ENCODE peak calls at places on chromosomes 6 and 20, in eight cellular contexts. I is HCT116, D is thyroid gland, N is ovary, A is transverse colon, T is H1, X is A549, K is IMR-90. V is an unnamed sample.

GRCh38 chr6:127900935-127901334 is at the start of gene THEMIS:
- DNase-seq in X (no peak), N (no peak), I (no peak), D (no peak), A (peak), K (no peak), T (no peak), V (no peak)

GRCh38 chr6:149235130-149235561 is 82.4 kb upstream of the TAB2 start:
- DNase-seq in D (no peak), X (peak), T (no peak), I (peak), A (peak), N (peak), K (peak), V (no peak)

GRCh38 chr20:18739785-18740184 is 73.8 kb upstream of the SCP2D1 start:
- DNase-seq in T (no peak), I (no peak), K (peak), D (no peak), A (peak), N (peak), X (no peak), V (no peak)

GRCh38 chr6:170265655-170266054 is 25.2 kb downstream of the DLL1 start:
- DNase-seq in D (no peak), I (peak), A (peak), X (no peak), N (no peak), K (no peak), T (no peak), V (no peak)

GRCh38 chr6:138527376-138528092 is 28.2 kb upstream of the NHSL1 start:
- DNase-seq in K (no peak), T (no peak), D (no peak), N (no peak), I (no peak), X (no peak), A (no peak), V (no peak)

GRCh38 chr6:45647341-45648138 is 269.8 kb upstream of the SUPT3H start:
- DNase-seq in T (no peak), D (no peak), N (no peak), A (no peak), K (peak), X (no peak), I (no peak), V (no peak)

GRCh38 chr20:7285918-7286556 is 518.6 kb downstream of the BMP2 start:
- DNase-seq in T (peak), N (peak), D (peak), I (peak), K (peak), A (peak), X (peak), V (peak)

GRCh38 chr20:4234128-4234527 is 218.8 kb upstream of the RNF24 start:
- DNase-seq in I (no peak), D (no peak), A (no peak), X (no peak), K (peak), T (no peak), N (no peak), V (no peak)

GRCh38 chr6:108260126-108260808 is 573 bp downstream of the SNX3 start:
- DNase-seq in D (peak), A (peak), T (peak), X (peak), N (no peak), K (peak), I (peak), V (peak)

GRCh38 chr6:39178235-39178634 is 51.0 kb downstream of the KCNK5 start:
- DNase-seq in X (no peak), K (no peak), I (no peak), N (no peak), A (no peak), T (no peak), D (no peak), V (no peak)

GRCh38 chr20:728022-728944 is 40.0 kb downstream of the SLC52A3 start:
- DNase-seq in N (no peak), X (peak), I (no peak), K (peak), A (peak), T (peak), D (peak), V (peak)

GRCh38 chr6:148528292-148528691 is 185.7 kb downstream of the SASH1 start:
- DNase-seq in X (no peak), I (no peak), T (no peak), N (no peak), D (no peak), A (no peak), K (peak), V (no peak)

GRCh38 chr6:6790891-6791290 is 202.4 kb downstream of the LY86 start:
- DNase-seq in A (peak), T (no peak), X (no peak), N (no peak), I (peak), K (peak), D (no peak), V (no peak)

GRCh38 chr20:64155258-64156135 is 8.8 kb upstream of the MYT1 start:
- DNase-seq in T (no peak), N (no peak), K (no peak), I (no peak), D (no peak), A (no peak), X (no peak), V (no peak)

GRCh38 chr20:4014031-4014474 is 1.3 kb downstream of the RNF24 start:
- DNase-seq in X (peak), T (no peak), K (peak), N (no peak), I (peak), D (peak), A (peak), V (no peak)

GRCh38 chr6:105087571-105088211 is 92.1 kb downstream of the POPDC3 start:
- DNase-seq in I (peak), K (peak), N (no peak), D (peak), T (no peak), A (peak), X (peak), V (no peak)

GRCh38 chr6:32472781-32473377 is 33.2 kb downstream of the HLA-DRA start:
- DNase-seq in T (no peak), N (no peak), X (no peak), I (no peak), K (no peak), D (no peak), A (no peak), V (no peak)

GRCh38 chr6:156283091-156283490 is 494.1 kb upstream of the ARID1B start:
- DNase-seq in D (no peak), A (no peak), N (no peak), X (no peak), T (no peak), I (no peak), K (no peak), V (no peak)

GRCh38 chr6:125954735-125955410 is 1.7 kb upstream of the HINT3 start:
- DNase-seq in A (no peak), X (no peak), K (no peak), D (no peak), N (no peak), I (no peak), T (no peak), V (no peak)

GRCh38 chr6:43676962-43677606 is 10.5 kb downstream of the MRPS18A start:
- DNase-seq in X (no peak), I (no peak), N (no peak), T (no peak), K (no peak), A (no peak), D (no peak), V (no peak)

GRCh38 chr6:63997217-63997616 is 361.6 kb downstream of the PHF3 start:
- DNase-seq in N (no peak), A (no peak), K (no peak), I (no peak), D (no peak), X (no peak), T (no peak), V (no peak)

GRCh38 chr6:25882066-25882496 is 8.0 kb upstream of the SLC17A3 start:
- DNase-seq in N (no peak), I (no peak), D (peak), X (peak), K (no peak), A (peak), T (peak), V (no peak)

GRCh38 chr6:131136021-131136847 is 967 bp downstream of the AKAP7 start:
- DNase-seq in A (peak), I (no peak), T (no peak), X (peak), D (peak), N (no peak), K (peak), V (no peak)

GRCh38 chr6:21987501-21987957 is 309.3 kb downstream of the PRL start:
- DNase-seq in A (peak), X (no peak), D (peak), T (no peak), K (peak), I (peak), N (peak), V (peak)

GRCh38 chr20:17394411-17394810 is 136.8 kb downstream of the BFSP1 start:
- DNase-seq in T (no peak), N (no peak), K (no peak), A (no peak), X (no peak), I (peak), D (no peak), V (no peak)

GRCh38 chr6:52975580-52975979 is 19.5 kb downstream of the GSTA4 start:
- DNase-seq in I (no peak), N (no peak), D (no peak), K (peak), X (no peak), T (no peak), A (no peak), V (no peak)

GRCh38 chr6:36927691-36928546 is 26.6 kb upstream of the PI16 start:
- DNase-seq in X (no peak), T (no peak), K (peak), D (no peak), I (no peak), A (peak), N (no peak), V (no peak)

GRCh38 chr20:25574411-25574810 is 10.9 kb downstream of the NINL start:
- DNase-seq in K (peak), T (no peak), N (no peak), A (no peak), I (no peak), D (no peak), X (no peak), V (no peak)

GRCh38 chr6:116145786-116146675 is 20.1 kb upstream of the COL10A1 start:
- DNase-seq in T (no peak), I (no peak), K (no peak), X (no peak), A (no peak), N (no peak), D (no peak), V (no peak)

GRCh38 chr20:13703265-13703664 is 64.5 kb upstream of the TASP1 start:
- DNase-seq in T (no peak), X (no peak), A (no peak), I (no peak), D (no peak), K (no peak), N (no peak), V (no peak)

GRCh38 chr20:50299325-50299629 is 108.6 kb downstream of the CEBPB start:
- DNase-seq in K (no peak), D (no peak), A (no peak), N (no peak), T (no peak), I (no peak), X (no peak), V (no peak)

GRCh38 chr6:3618300-3619041 is 133.0 kb downstream of the PXDC1 start:
- DNase-seq in D (no peak), T (peak), N (no peak), X (no peak), A (no peak), K (no peak), I (no peak), V (no peak)

GRCh38 chr6:6494677-6495076 is 93.8 kb upstream of the LY86 start:
- DNase-seq in X (peak), N (no peak), D (peak), A (peak), I (peak), K (no peak), T (peak), V (peak)

GRCh38 chr20:43123180-43123579 is 66.5 kb downstream of the PTPRT start:
- DNase-seq in K (no peak), I (no peak), D (no peak), N (no peak), A (no peak), T (no peak), X (no peak), V (no peak)

GRCh38 chr6:1485678-1486077 is 96.3 kb downstream of the FOXF2 start:
- DNase-seq in A (no peak), K (peak), D (no peak), N (no peak), X (peak), T (no peak), I (peak), V (no peak)

GRCh38 chr6:74447013-74447412 is 751.0 kb downstream of the CD109 start:
- DNase-seq in I (peak), A (no peak), X (peak), K (peak), D (no peak), T (no peak), N (no peak), V (no peak)

GRCh38 chr20:23242104-23242503 is 108.5 kb upstream of the NXT1 start:
- DNase-seq in I (no peak), K (no peak), D (no peak), X (no peak), T (peak), A (no peak), N (no peak), V (no peak)

GRCh38 chr6:35532141-35532540 is 19.4 kb upstream of the TULP1 start:
- DNase-seq in D (no peak), N (no peak), A (no peak), T (no peak), X (no peak), K (no peak), I (no peak), V (no peak)

GRCh38 chr6:25623874-25624273 is 28.1 kb upstream of the SCGN start:
- DNase-seq in T (no peak), K (no peak), X (no peak), A (no peak), N (no peak), I (no peak), D (no peak), V (no peak)

GRCh38 chr20:33433465-33433864 is 10.1 kb downstream of the SNTA1 start:
- DNase-seq in N (no peak), T (no peak), X (no peak), I (no peak), A (no peak), D (peak), K (no peak), V (no peak)
- TF ChIP-seq POLR2A in N (no peak), T (no peak), X (no peak), I (no peak), A (no peak), D (no peak), K (no peak), V (no peak)

GRCh38 chr20:45305262-45305661 is 1.4 kb upstream of the RBPJL start:
- DNase-seq in K (no peak), A (no peak), D (no peak), T (no peak), I (no peak), X (no peak), N (no peak), V (no peak)
- TF ChIP-seq POLR2A in K (no peak), A (no peak), D (no peak), T (no peak), I (no peak), X (no peak), N (no peak), V (no peak)

GRCh38 chr20:35541783-35542662 is at the start of gene ERGIC3:
- DNase-seq in D (peak), T (peak), N (peak), I (peak), A (peak), K (peak), X (peak), V (peak)
- TF ChIP-seq POLR2A in D (peak), T (peak), N (peak), I (peak), A (peak), K (no peak), X (peak), V (peak)

GRCh38 chr6:27810768-27811298 is 101.4 kb downstream of the OR2B2 start:
- DNase-seq in D (no peak), X (no peak), A (no peak), I (no peak), K (no peak), T (peak), N (no peak), V (no peak)
- TF ChIP-seq POLR2A in D (no peak), X (no peak), A (no peak), I (peak), K (no peak), T (peak), N (no peak), V (no peak)

GRCh38 chr20:39888310-39888709 is 800.7 kb downstream of the MAFB start:
- DNase-seq in N (no peak), A (no peak), D (no peak), X (no peak), T (no peak), K (no peak), I (no peak), V (no peak)
- TF ChIP-seq POLR2A in N (no peak), A (no peak), D (no peak), X (no peak), T (no peak), K (no peak), I (no peak), V (no peak)

GRCh38 chr6:159969921-159970320 is 1.0 kb downstream of the IGF2R start:
- DNase-seq in N (peak), A (peak), X (peak), D (peak), I (peak), K (peak), T (no peak), V (no peak)

GRCh38 chr6:159968295-159969203 is at the start of gene IGF2R:
- DNase-seq in A (peak), D (peak), I (peak), X (peak), K (peak), N (peak), T (peak), V (peak)

GRCh38 chr6:159971341-159972178 is 2.7 kb downstream of the IGF2R start:
- DNase-seq in T (no peak), D (no peak), I (no peak), N (no peak), A (no peak), K (no peak), X (no peak), V (no peak)

GRCh38 chr6:159970659-159971063 is 1.8 kb downstream of the IGF2R start:
- DNase-seq in I (no peak), D (no peak), K (no peak), N (no peak), X (no peak), T (no peak), A (no peak), V (no peak)

DNA sequence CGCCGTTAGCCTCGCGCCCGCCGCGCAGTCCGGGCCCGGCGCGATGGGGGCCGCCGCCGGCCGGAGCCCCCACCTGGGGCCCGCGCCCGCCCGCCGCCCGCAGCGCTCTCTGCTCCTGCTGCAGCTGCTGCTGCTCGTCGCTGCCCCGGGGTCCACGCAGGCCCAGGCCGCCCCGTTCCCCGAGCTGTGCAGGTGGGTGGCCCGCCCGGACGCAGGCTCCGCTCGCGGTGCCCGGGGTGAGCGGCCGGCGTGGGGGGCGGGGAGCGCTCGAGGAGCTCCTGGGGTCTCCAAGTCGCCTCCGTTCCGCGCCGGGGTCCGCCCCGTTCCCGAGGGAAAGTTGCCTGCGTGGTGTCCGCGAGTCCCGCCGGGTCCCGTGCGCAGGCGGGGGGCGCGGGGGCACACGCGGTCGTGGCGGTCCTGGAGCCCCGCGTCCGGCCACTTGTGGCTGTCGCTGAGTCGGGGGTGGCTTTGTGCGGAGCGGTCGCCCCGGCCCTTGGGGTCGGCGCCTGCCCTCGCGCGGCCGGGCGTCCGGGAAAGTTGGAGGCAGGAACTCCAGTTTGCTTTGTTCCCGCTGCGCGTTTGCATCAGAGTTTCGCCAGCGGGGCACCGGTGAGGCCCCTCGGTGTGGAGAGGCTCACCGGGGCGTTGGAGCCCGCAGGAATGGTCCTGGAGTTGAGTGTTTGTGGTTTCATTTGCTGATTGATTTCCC is 476 bp downstream of the IGF2R start:
- DNase-seq in N (peak), X (peak), A (peak), I (no peak), D (peak), K (peak), T (peak), V (no peak)
- TF ChIP-seq POLR2A in N (no peak), X (no peak), A (peak), I (no peak), D (no peak), K (no peak), T (no peak), V (no peak)

GRCh38 chr6:167699141-167700036 is 127.3 kb upstream of the AFDN start:
- DNase-seq in A (peak), T (no peak), X (no peak), I (no peak), K (no peak), D (peak), N (no peak), V (peak)
- TF ChIP-seq POLR2A in A (no peak), T (no peak), X (no peak), I (no peak), K (no peak), D (no peak), N (no peak), V (no peak)

GRCh38 chr20:57397004-57397692 is 6.0 kb downstream of the RBM38 start:
- DNase-seq in I (no peak), T (no peak), X (no peak), A (no peak), K (no peak), D (no peak), N (peak), V (no peak)

GRCh38 chr20:57394087-57395082 is 3.2 kb downstream of the RBM38 start:
- DNase-seq in N (peak), I (no peak), K (no peak), D (no peak), A (no peak), T (no peak), X (no peak), V (no peak)

GRCh38 chr20:57396212-57396611 is 5.0 kb downstream of the RBM38 start:
- DNase-seq in A (no peak), D (no peak), K (no peak), X (no peak), I (no peak), N (peak), T (no peak), V (no peak)

GRCh38 chr20:57396638-57397003 is 5.4 kb downstream of the RBM38 start:
- DNase-seq in D (no peak), A (no peak), K (no peak), N (no peak), I (no peak), T (no peak), X (no peak), V (no peak)

DNA sequence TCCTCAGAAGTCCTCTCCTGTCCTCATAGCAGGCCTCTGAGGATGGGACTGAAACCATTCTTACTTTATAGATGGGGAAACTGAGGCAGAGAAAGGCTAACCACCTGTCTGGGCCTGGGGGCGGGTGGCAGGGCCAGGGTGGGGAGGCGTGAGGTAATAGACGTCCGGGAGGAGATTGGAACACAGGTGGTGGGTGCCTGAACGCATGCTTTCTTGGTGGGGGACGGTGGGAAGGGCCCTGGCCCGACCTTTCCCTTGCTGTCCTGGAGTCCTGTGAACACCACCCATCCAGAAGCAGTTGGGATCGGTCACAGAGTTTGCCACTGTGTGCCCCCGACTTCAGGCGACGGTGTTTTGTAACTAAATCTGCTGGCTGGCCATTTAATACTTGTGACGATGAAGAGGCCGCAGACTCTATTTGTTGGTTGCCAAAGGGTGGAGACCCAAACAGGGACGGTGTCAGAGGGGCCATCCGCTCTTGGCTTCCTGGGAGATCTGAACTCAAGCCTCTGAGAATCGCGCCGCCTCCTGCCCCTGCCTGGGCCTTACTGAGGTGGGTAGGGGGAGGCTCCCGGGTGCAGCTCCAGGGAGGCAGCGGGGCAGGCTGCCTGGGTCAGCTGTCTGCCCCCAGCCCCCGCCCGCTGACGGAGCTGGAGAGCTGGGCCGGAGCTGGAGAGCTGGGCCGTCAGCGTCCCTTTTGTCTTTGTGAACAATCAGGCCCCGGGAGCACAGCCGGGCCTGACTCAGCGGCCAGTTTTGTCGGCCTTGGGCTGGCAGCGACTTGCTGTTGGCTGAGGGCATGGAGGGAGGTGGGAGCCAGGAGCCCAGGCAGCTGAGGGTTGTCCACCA is 4.1 kb downstream of the RBM38 start:
- DNase-seq in D (no peak), T (no peak), K (peak), A (peak), I (no peak), N (peak), X (no peak), V (no peak)
- TF ChIP-seq POLR2A in D (no peak), T (no peak), K (no peak), A (no peak), I (no peak), N (no peak), X (no peak), V (no peak)

GRCh38 chr20:49288250-49288751 is 10.4 kb upstream of the ZNFX1 start:
- DNase-seq in K (no peak), X (no peak), I (no peak), A (no peak), T (no peak), N (no peak), D (no peak), V (no peak)
- TF ChIP-seq POLR2A in K (peak), X (no peak), I (no peak), A (no peak), T (peak), N (no peak), D (no peak), V (peak)

V was measured in GM12891.